ENCODE peak calls at places on chromosome 7, in eight cellular contexts. One of them, this sample, is unnamed.

GRCh38 chr7:42832672-42833071 is 79.2 kb downstream of the C7orf25 start:
- DNase-seq in HuH-7.5: no peak
- DNase-seq in astrocyte of the cerebellum: no peak
- DNase-seq in CD4-positive, CD25-positive, alpha-beta regulatory T cell: no peak
- DNase-seq in EL: no peak
- DNase-seq in mesothelial cell of epicardium: no peak
- DNase-seq in breast epithelium: no peak
- DNase-seq in NCI-H524: no peak
- DNase-seq in this sample: no peak

GRCh38 chr7:44309271-44310091 is 15.9 kb downstream of the CAMK2B start:
- DNase-seq in breast epithelium: peak; percentile 25
- DNase-seq in CD4-positive, CD25-positive, alpha-beta regulatory T cell: peak; percentile 37
- DNase-seq in astrocyte of the cerebellum: peak; percentile 15
- DNase-seq in NCI-H524: no peak
- DNase-seq in mesothelial cell of epicardium: no peak
- DNase-seq in EL: peak; percentile 60
- DNase-seq in HuH-7.5: no peak
- DNase-seq in this sample: no peak

GRCh38 chr7:47327306-47327697 is 254.6 kb downstream of the TNS3 start:
- DNase-seq in mesothelial cell of epicardium: no peak
- DNase-seq in CD4-positive, CD25-positive, alpha-beta regulatory T cell: no peak
- DNase-seq in HuH-7.5: no peak
- DNase-seq in astrocyte of the cerebellum: no peak
- DNase-seq in NCI-H524: no peak
- DNase-seq in breast epithelium: no peak
- DNase-seq in EL: no peak
- DNase-seq in this sample: no peak

GRCh38 chr7:4845740-4846142 is 16.1 kb downstream of the PAPOLB start:
- DNase-seq in mesothelial cell of epicardium: no peak
- DNase-seq in astrocyte of the cerebellum: no peak
- DNase-seq in CD4-positive, CD25-positive, alpha-beta regulatory T cell: no peak
- DNase-seq in NCI-H524: peak; percentile 59
- DNase-seq in EL: no peak
- DNase-seq in breast epithelium: no peak
- DNase-seq in HuH-7.5: no peak
- DNase-seq in this sample: no peak

GRCh38 chr7:29177963-29178612 is 16.5 kb upstream of the CHN2 start:
- DNase-seq in breast epithelium: no peak
- DNase-seq in HuH-7.5: no peak
- DNase-seq in mesothelial cell of epicardium: no peak
- DNase-seq in NCI-H524: no peak
- DNase-seq in astrocyte of the cerebellum: no peak
- DNase-seq in CD4-positive, CD25-positive, alpha-beta regulatory T cell: no peak
- DNase-seq in EL: no peak
- DNase-seq in this sample: no peak

GRCh38 chr7:96236198-96237039 is 85.5 kb downstream of the SLC25A13 start:
- DNase-seq in HuH-7.5: no peak
- DNase-seq in NCI-H524: peak; percentile 80
- DNase-seq in mesothelial cell of epicardium: no peak
- DNase-seq in breast epithelium: no peak
- DNase-seq in CD4-positive, CD25-positive, alpha-beta regulatory T cell: no peak
- DNase-seq in EL: peak; percentile 80
- DNase-seq in astrocyte of the cerebellum: peak; percentile 81
- DNase-seq in this sample: peak; percentile 63

GRCh38 chr7:68760556-68760955 is 837.7 kb upstream of the AUTS2 start:
- DNase-seq in astrocyte of the cerebellum: no peak
- DNase-seq in EL: no peak
- DNase-seq in HuH-7.5: no peak
- DNase-seq in mesothelial cell of epicardium: no peak
- DNase-seq in breast epithelium: no peak
- DNase-seq in NCI-H524: no peak
- DNase-seq in CD4-positive, CD25-positive, alpha-beta regulatory T cell: no peak
- DNase-seq in this sample: peak; percentile 9

GRCh38 chr7:116443101-116443523 is 56.4 kb upstream of the CAV2 start:
- DNase-seq in NCI-H524: no peak
- DNase-seq in EL: peak; percentile 95
- DNase-seq in astrocyte of the cerebellum: peak; percentile 93
- DNase-seq in breast epithelium: no peak
- DNase-seq in HuH-7.5: no peak
- DNase-seq in mesothelial cell of epicardium: no peak
- DNase-seq in CD4-positive, CD25-positive, alpha-beta regulatory T cell: no peak
- DNase-seq in this sample: peak; percentile 94

This sample was measured in NCI-H226.